ENCODE peak calls at places on chromosomes 11 and 22, in seven cellular contexts. W is HepG2, S is HCT116, H is Peyer's patch, Q is ovary, B is transverse colon, X is sigmoid colon. J is an unnamed sample.

GRCh38 chr11:63937713-63938480 is 905 bp upstream of the NAA40 start:
- DNase-seq in B (peak; percentile 32), S (no peak), H (no peak), X (no peak), W (no peak), Q (no peak), J (no peak)

GRCh38 chr22:48754611-48755331 is 1072.9 kb downstream of the BRD1 start:
- DNase-seq in X (peak; percentile 58), W (no peak), S (no peak), H (peak; percentile 34), Q (no peak), B (no peak), J (no peak)

GRCh38 chr22:39932918-39933649 is 27.1 kb upstream of the TMA7B start:
- DNase-seq in B (peak; percentile 61), W (peak; percentile 29), X (no peak), H (no peak), Q (no peak), S (peak; percentile 35), J (no peak)

GRCh38 chr11:134920851-134921608 is 509.0 kb upstream of the B3GAT1 start:
- DNase-seq in X (no peak), B (no peak), H (no peak), W (no peak), S (no peak), Q (no peak), J (no peak)

GRCh38 chr22:37260939-37261338 is 16.9 kb upstream of the RAC2 start:
- DNase-seq in Q (peak; percentile 36), X (no peak), H (peak; percentile 59), B (peak; percentile 63), W (peak; percentile 25), S (peak; percentile 45), J (no peak)

GRCh38 chr22:43159484-43160178 is 8.3 kb downstream of the TSPO start:
- DNase-seq in H (peak; percentile 85), Q (no peak), W (no peak), X (no peak), S (no peak), B (peak; percentile 92), J (no peak)

GRCh38 chr11:61279934-61280656 is 15.0 kb downstream of the VWCE start:
- DNase-seq in X (no peak), H (no peak), S (no peak), B (no peak), Q (no peak), W (no peak), J (no peak)

GRCh38 chr11:94958118-94958517 is 15.2 kb downstream of the CWC15 start:
- DNase-seq in B (no peak), W (no peak), S (no peak), H (no peak), Q (no peak), X (no peak), J (no peak)

GRCh38 chr11:35174666-35175065 is 35.7 kb downstream of the CD44 start:
- DNase-seq in X (no peak), S (no peak), H (no peak), Q (no peak), B (no peak), W (no peak), J (no peak)

GRCh38 chr11:17760102-17761029 is 25.8 kb downstream of the KCNC1 start:
- DNase-seq in B (peak; percentile 69), X (no peak), H (peak; percentile 71), Q (no peak), W (peak; percentile 69), S (peak; percentile 51), J (peak; percentile 21)

GRCh38 chr22:32858957-32859356 is 57.5 kb downstream of the TIMP3 start:
- DNase-seq in X (no peak), H (no peak), Q (no peak), B (no peak), S (no peak), W (no peak), J (no peak)

GRCh38 chr11:6320411-6321207 is at the start of gene CAVIN3:
- DNase-seq in W (no peak), X (peak; percentile 94), H (peak; percentile 67), Q (peak; percentile 86), B (peak; percentile 59), S (peak; percentile 48), J (peak; percentile 91)

GRCh38 chr22:23278883-23279675 is 98.8 kb downstream of the BCR start:
- DNase-seq in S (no peak), H (peak; percentile 65), Q (no peak), B (peak; percentile 81), X (no peak), W (no peak), J (no peak)

GRCh38 chr11:64298966-64299846 is 952 bp upstream of the CATSPERZ start:
- DNase-seq in S (no peak), B (peak; percentile 57), X (peak; percentile 88), W (no peak), H (peak; percentile 71), Q (peak; percentile 58), J (peak; percentile 58)

GRCh38 chr11:100578966-100579365 is 108.1 kb upstream of the ARHGAP42 start:
- DNase-seq in Q (peak; percentile 25), H (no peak), W (no peak), S (no peak), B (no peak), X (no peak), J (no peak)

GRCh38 chr11:128039140-128040021 is 548.0 kb downstream of the ETS1 start:
- DNase-seq in B (peak; percentile 48), W (no peak), H (peak; percentile 51), Q (no peak), S (no peak), X (no peak), J (no peak)

GRCh38 chr11:128420277-128420676 is 167.1 kb downstream of the ETS1 start:
- DNase-seq in H (no peak), W (no peak), X (no peak), Q (no peak), S (no peak), B (no peak), J (no peak)

GRCh38 chr11:16049611-16050010 is 306.7 kb downstream of the SOX6 start:
- DNase-seq in W (no peak), B (no peak), X (no peak), H (no peak), S (no peak), Q (no peak), J (no peak)

GRCh38 chr11:114058871-114059277 is 637 bp upstream of the ZBTB16 start:
- DNase-seq in B (peak; percentile 51), X (peak; percentile 82), S (no peak), H (no peak), Q (no peak), W (no peak), J (peak; percentile 69)

GRCh38 chr22:30397656-30398635 is 1.1 kb downstream of the SEC14L2 start:
- DNase-seq in Q (no peak), S (no peak), W (no peak), X (no peak), B (no peak), H (no peak), J (no peak)
- TF ChIP-seq POLR2A in Q (no peak), S (no peak), W (peak; percentile 38), X (no peak), B (no peak), H (no peak), J (no peak)

GRCh38 chr11:31959711-31960110 is 131.2 kb upstream of the RCN1 start:
- DNase-seq in H (no peak), X (no peak), Q (no peak), S (no peak), B (no peak), W (no peak), J (no peak)
- TF ChIP-seq CTCF in H (no peak), X (no peak), Q (no peak), S (no peak), B (no peak), W (no peak), J (no peak)

DNA sequence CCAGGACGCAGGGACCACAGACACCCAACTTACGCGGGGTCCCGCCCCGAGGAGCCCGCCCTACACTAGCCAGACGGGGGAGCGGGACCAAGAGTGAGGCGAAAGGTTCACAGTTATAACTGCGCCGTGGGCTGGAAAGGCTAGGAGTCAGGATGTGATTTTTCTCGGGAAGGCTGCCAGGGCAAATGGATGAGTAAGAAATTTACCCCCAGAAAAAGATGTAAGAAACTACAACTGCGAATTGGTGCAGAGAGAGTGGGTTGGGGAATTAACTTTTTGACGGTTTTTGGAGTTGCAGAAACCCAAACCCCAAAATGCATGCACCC is 1.3 kb downstream of the TSPAN18 start:
- DNase-seq in S (no peak), Q (no peak), H (no peak), X (no peak), B (no peak), W (no peak), J (no peak)
- H3K4me1 ChIP-seq in S (peaks cover 4% of the 10 kb centered on the region), Q (peaks cover 6% of the 10 kb centered on the region), H (peaks cover 5% of the 10 kb centered on the region), X (peaks cover 60% of the 10 kb centered on the region), B (peaks cover 29% of the 10 kb centered on the region), W (no peaks in the 10 kb centered on the region), J (peaks cover 3% of the 10 kb centered on the region)

GRCh38 chr11:19714387-19715363 is 2.0 kb downstream of the NAV2 start:
- DNase-seq in W (no peak), B (no peak), Q (no peak), S (no peak), H (no peak), X (peak; percentile 84), J (peak; percentile 57)

GRCh38 chr11:19713221-19714092 is 820 bp downstream of the NAV2 start:
- DNase-seq in W (no peak), X (peak; percentile 73), B (no peak), Q (no peak), H (no peak), S (no peak), J (peak; percentile 28)

GRCh38 chr11:19711911-19712280 is 741 bp upstream of the NAV2 start:
- DNase-seq in B (peak; percentile 30), X (no peak), W (no peak), S (no peak), H (no peak), Q (peak; percentile 43), J (no peak)

GRCh38 chr11:19714093-19714386 is 1.4 kb downstream of the NAV2 start:
- DNase-seq in X (peak; percentile 78), W (no peak), S (no peak), H (no peak), B (no peak), Q (no peak), J (peak; percentile 28)

GRCh38 chr11:19712281-19713220 is at the start of gene NAV2:
- DNase-seq in X (peak; percentile 97), S (peak; percentile 66), W (peak; percentile 61), B (peak; percentile 91), Q (peak; percentile 89), H (peak; percentile 92), J (peak; percentile 91)
- TF ChIP-seq POLR2A in X (peak; percentile 89), S (peak; percentile 86), W (no peak), B (peak; percentile 69), Q (peak; percentile 9), H (peak; percentile 35), J (peak; percentile 95)

DNA sequence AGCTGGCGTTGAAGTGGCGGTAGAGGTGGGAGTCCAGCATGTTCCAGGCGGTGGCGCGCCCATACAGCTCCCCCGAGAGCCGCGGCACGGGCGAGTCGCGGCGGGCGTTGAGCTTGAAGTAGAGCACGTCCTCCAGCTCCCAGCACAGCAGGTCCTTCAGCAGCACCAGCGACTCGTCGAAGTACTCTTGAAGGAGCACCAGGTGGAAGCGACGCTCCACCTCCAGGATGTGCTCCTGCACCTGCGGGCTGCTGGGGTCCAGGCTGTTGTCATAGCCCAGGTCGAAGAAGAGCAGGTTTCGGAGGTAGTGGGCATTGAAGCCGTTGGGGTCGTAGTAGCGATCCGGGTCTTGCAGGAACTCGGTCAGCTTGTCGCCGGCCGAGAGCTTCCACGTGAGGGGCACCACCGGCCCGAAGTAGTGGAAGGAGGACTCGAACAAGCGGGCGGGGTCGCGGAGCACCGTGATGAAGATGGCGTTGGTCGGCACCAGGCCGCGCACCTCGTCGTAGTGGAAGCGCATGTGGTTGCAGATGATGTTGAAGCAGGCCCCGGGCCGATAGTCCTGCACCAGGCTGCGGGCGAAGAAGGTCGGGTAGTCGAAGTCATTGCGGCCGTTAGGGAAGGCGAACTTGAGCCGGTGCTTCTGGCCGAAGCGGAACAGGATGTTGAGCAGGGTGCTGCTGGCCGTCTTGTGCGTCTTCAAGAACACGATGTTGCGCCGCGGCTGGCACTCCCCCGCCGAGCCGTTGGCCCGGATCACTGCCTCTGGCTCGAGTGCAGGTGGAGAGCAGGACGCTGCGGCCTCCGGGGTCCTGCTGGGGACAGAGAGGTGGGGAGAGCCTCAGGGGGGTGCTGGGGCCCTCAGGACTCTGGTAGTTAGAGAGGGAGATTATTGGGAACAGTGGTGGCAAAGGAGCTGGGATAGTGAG is 9.0 kb upstream of the SEC14L6 start:
- DNase-seq in Q (no peak), H (no peak), W (no peak), B (no peak), X (no peak), S (no peak), J (no peak)
- TF ChIP-seq CTCF in Q (no peak), H (peak; percentile 37), W (peak; percentile 64), B (no peak), X (no peak), S (no peak), J (no peak)